ENCODE peak calls at places on chromosomes 12 and 14, in seven cellular contexts. V, H, L, N, Z, D and E are unnamed samples.

GRCh38 chr14:69153848-69154208 is 909 bp upstream of the DCAF5 start:
- DNase-seq in D (no peak), L (no peak), H (no peak), V (no peak), N (peak), Z (no peak), E (no peak)

GRCh38 chr14:26286066-26286791 is 311.6 kb downstream of the NOVA1 start:
- DNase-seq in D (no peak), H (no peak), Z (no peak), L (no peak), N (no peak), V (no peak), E (no peak)

GRCh38 chr14:77122555-77123125 is 19.0 kb downstream of the ZDHHC22 start:
- DNase-seq in H (no peak), L (no peak), V (no peak), Z (no peak), N (no peak), D (no peak), E (no peak)

GRCh38 chr12:44863867-44864266 is 12.2 kb downstream of the NELL2 start:
- DNase-seq in L (no peak), H (no peak), Z (no peak), D (no peak), N (no peak), V (no peak), E (no peak)

GRCh38 chr12:65501093-65501621 is 222.7 kb downstream of the MSRB3 start:
- DNase-seq in L (no peak), N (no peak), Z (peak), D (no peak), H (no peak), V (no peak), E (no peak)

GRCh38 chr14:50001999-50002925 is 109.4 kb downstream of the ARF6 start:
- DNase-seq in Z (no peak), V (no peak), D (peak), L (peak), N (no peak), H (peak), E (no peak)

GRCh38 chr12:47085815-47086252 is 6.1 kb upstream of the AMIGO2 start:
- DNase-seq in Z (peak), N (peak), V (no peak), L (peak), D (no peak), H (no peak), E (peak)

GRCh38 chr12:90013409-90013808 is 304.8 kb upstream of the ATP2B1 start:
- DNase-seq in N (peak), D (no peak), L (peak), Z (no peak), V (no peak), H (no peak), E (peak)

GRCh38 chr12:57158186-57158585 is 10.8 kb upstream of the LRP1-AS start:
- DNase-seq in N (no peak), V (no peak), Z (no peak), L (no peak), H (no peak), D (no peak), E (no peak)

GRCh38 chr14:76742185-76742584 is 19.1 kb upstream of the VASH1 start:
- DNase-seq in N (no peak), V (no peak), L (no peak), H (no peak), Z (no peak), D (no peak), E (no peak)

GRCh38 chr14:72024043-72024407 is 91.8 kb downstream of the RGS6 start:
- DNase-seq in N (peak), Z (peak), L (peak), D (no peak), H (no peak), V (no peak), E (peak)

GRCh38 chr14:101965145-101965531 is 765 bp downstream of the DYNC1H1 start:
- DNase-seq in V (peak), L (peak), Z (peak), N (peak), H (peak), D (peak), E (peak)

GRCh38 chr14:103132381-103133212 is 9.3 kb downstream of the TNFAIP2 start:
- DNase-seq in H (no peak), L (no peak), N (no peak), V (no peak), D (no peak), Z (peak), E (no peak)

GRCh38 chr12:71197460-71197859 is 39.7 kb upstream of the TSPAN8 start:
- DNase-seq in N (no peak), H (no peak), V (no peak), D (no peak), L (no peak), Z (no peak), E (no peak)

GRCh38 chr12:3834774-3835173 is 38.4 kb downstream of the PARP11 start:
- DNase-seq in L (no peak), V (no peak), D (no peak), N (no peak), Z (no peak), H (no peak), E (no peak)

GRCh38 chr12:131775904-131776889 is 52.0 kb upstream of the MMP17 start:
- DNase-seq in Z (no peak), L (no peak), D (no peak), V (no peak), H (no peak), N (no peak), E (no peak)

GRCh38 chr12:1870998-1871917 is 47.2 kb downstream of the CACNA2D4 start:
- DNase-seq in D (no peak), V (no peak), N (no peak), Z (no peak), L (no peak), H (no peak), E (no peak)

GRCh38 chr12:966715-967114 is 17.2 kb upstream of the RAD52 start:
- DNase-seq in L (no peak), D (no peak), V (no peak), Z (no peak), N (no peak), H (no peak), E (no peak)

GRCh38 chr12:32047846-32048245 is 58.8 kb upstream of the BICD1 start:
- DNase-seq in L (no peak), Z (no peak), D (no peak), N (no peak), V (no peak), H (no peak), E (no peak)

GRCh38 chr12:128766738-128767501 is 56.8 kb downstream of the SLC15A4 start:
- DNase-seq in H (no peak), V (no peak), D (no peak), L (no peak), N (no peak), Z (no peak), E (no peak)

GRCh38 chr12:124923906-124924734 is 9.7 kb upstream of the UBC start:
- DNase-seq in H (no peak), N (peak), D (no peak), V (no peak), L (peak), Z (peak), E (peak)

GRCh38 chr12:116043673-116044072 is 233.8 kb downstream of the MED13L start:
- DNase-seq in H (no peak), Z (no peak), N (no peak), V (no peak), D (no peak), L (no peak), E (no peak)

GRCh38 chr14:92040431-92041040 is 677 bp upstream of the TRIP11 start:
- DNase-seq in Z (peak), V (no peak), D (no peak), N (peak), L (no peak), H (no peak), E (peak)

GRCh38 chr12:6769003-6769389 is 2.8 kb downstream of the PTMS start:
- DNase-seq in H (no peak), D (no peak), Z (peak), N (peak), L (no peak), V (no peak), E (peak)

GRCh38 chr12:52817699-52818238 is 3.9 kb upstream of the KRT4 start:
- DNase-seq in D (no peak), H (no peak), N (no peak), Z (no peak), V (no peak), L (no peak), E (no peak)